ENCODE peak calls at places on chromosomes 2 and 18, in eight cellular contexts. K is EL, F is IMR-90, M is SK-MEL-5, X is pulmonary artery endothelial cell, I is NCI-H345, P is endothelial cell, G is NCI-H226. W is an unnamed sample.
A peak's percentile ranks its signal among the peaks of the same experiment; 100 is the strongest.

GRCh38 chr2:30178618-30179404 is 32.0 kb downstream of the YPEL5 start:
- DNase-seq in K (peak; percentile 38), F (peak; percentile 50), M (peak; percentile 16), X (no peak), I (no peak), P (no peak), G (no peak), W (no peak)

GRCh38 chr2:145927398-145927951 is 1407.6 kb upstream of the ZEB2 start:
- DNase-seq in K (no peak), F (no peak), M (no peak), X (no peak), I (no peak), P (no peak), G (no peak), W (peak; percentile 23)

GRCh38 chr2:241728627-241729026 is 5.8 kb upstream of the D2HGDH start:
- DNase-seq in K (no peak), F (no peak), M (no peak), X (no peak), I (no peak), P (no peak), G (no peak), W (no peak)

GRCh38 chr2:222283634-222284033 is 15.2 kb downstream of the PAX3 start:
- DNase-seq in K (no peak), F (no peak), M (no peak), X (no peak), I (no peak), P (no peak), G (no peak), W (no peak)

GRCh38 chr18:25787281-25787680 is 303.1 kb downstream of the SS18 start:
- DNase-seq in K (no peak), F (no peak), M (no peak), X (no peak), I (no peak), P (no peak), G (no peak), W (no peak)

GRCh38 chr2:1986598-1986997 is 242.3 kb upstream of the PXDN start:
- DNase-seq in K (no peak), F (no peak), M (no peak), X (no peak), I (no peak), P (no peak), G (no peak), W (no peak)

GRCh38 chr2:174157048-174157447 is 91.3 kb downstream of the OLA1 start:
- DNase-seq in K (no peak), F (no peak), M (no peak), X (no peak), I (no peak), P (no peak), G (peak; percentile 69), W (no peak)

GRCh38 chr2:236554629-236555282 is 14.9 kb upstream of the ACKR3 start:
- DNase-seq in K (no peak), F (no peak), M (no peak), X (no peak), I (no peak), P (no peak), G (no peak), W (no peak)

GRCh38 chr2:96564563-96564962 is 28.0 kb downstream of the ARID5A start:
- DNase-seq in K (no peak), F (no peak), M (no peak), X (no peak), I (no peak), P (no peak), G (no peak), W (no peak)

GRCh38 chr2:148994341-148994740 is 44.2 kb upstream of the LYPD6B start:
- DNase-seq in K (no peak), F (no peak), M (no peak), X (no peak), I (peak; percentile 76), P (no peak), G (no peak), W (no peak)

GRCh38 chr2:36677386-36677785 is 19.1 kb upstream of the VIT start:
- DNase-seq in K (no peak), F (no peak), M (no peak), X (no peak), I (no peak), P (no peak), G (no peak), W (no peak)

GRCh38 chr18:7558769-7559168 is 8.3 kb upstream of the PTPRM start:
- DNase-seq in K (no peak), F (no peak), M (no peak), X (no peak), I (no peak), P (no peak), G (no peak), W (no peak)

GRCh38 chr18:36387296-36387695 is 89.8 kb downstream of the FHOD3 start:
- DNase-seq in K (no peak), F (peak; percentile 27), M (no peak), X (no peak), I (no peak), P (no peak), G (no peak), W (no peak)

GRCh38 chr2:187567126-187567525 is 12.9 kb upstream of the TFPI start:
- DNase-seq in K (no peak), F (peak; percentile 79), M (no peak), X (no peak), I (no peak), P (no peak), G (no peak), W (no peak)

GRCh38 chr2:159202568-159203071 is 83.9 kb downstream of the WDSUB1 start:
- DNase-seq in K (peak; percentile 99), F (peak; percentile 100), M (no peak), X (no peak), I (no peak), P (no peak), G (peak; percentile 90), W (peak; percentile 100)

GRCh38 chr2:158969717-158970521 is 1.5 kb downstream of the TANC1 start:
- DNase-seq in K (peak; percentile 34), F (peak; percentile 21), M (peak; percentile 29), X (no peak), I (no peak), P (peak; percentile 49), G (peak; percentile 49), W (peak; percentile 45)

GRCh38 chr18:77597726-77598125 is 348.1 kb downstream of the GALR1 start:
- DNase-seq in K (no peak), F (no peak), M (no peak), X (no peak), I (no peak), P (no peak), G (no peak), W (no peak)

GRCh38 chr2:239751719-239752355 is 273.3 kb downstream of the NDUFA10 start:
- DNase-seq in K (no peak), F (no peak), M (no peak), X (no peak), I (no peak), P (peak; percentile 34), G (no peak), W (no peak)